ENCODE peak calls at places on chromosomes 3 and 15, in seven cellular contexts. Y is PC-3; A is left cardiac atrium; U is ACHN; W is right lobe of liver; F is CD4-positive, CD25-positive, alpha-beta regulatory T cell; V is fibroblast of the aortic adventitia. L is an unnamed sample.

GRCh38 chr3:184752361-184752760 is 40.5 kb upstream of the MAGEF1 start:
- DNase-seq in Y (no peak), A (no peak), W (no peak), U (no peak), V (no peak), F (no peak), L (no peak)

GRCh38 chr15:83284563-83285283 is at the start of gene BNC1:
- DNase-seq in F (no peak), W (no peak), Y (no peak), U (no peak), V (no peak), A (peak), L (peak)

GRCh38 chr3:119223511-119223910 is 17.2 kb downstream of the B4GALT4 start:
- DNase-seq in F (no peak), W (no peak), A (no peak), Y (no peak), V (no peak), U (no peak), L (no peak)

GRCh38 chr15:30042556-30042955 is 40.2 kb upstream of the GOLGA8J start:
- DNase-seq in V (peak), F (no peak), Y (no peak), W (no peak), A (no peak), U (no peak), L (no peak)

GRCh38 chr3:104273046-104273649 is 1093.6 kb upstream of the ALCAM start:
- DNase-seq in U (peak), V (peak), Y (peak), F (no peak), W (no peak), A (no peak), L (peak)

GRCh38 chr3:168973206-168973605 is 690.3 kb downstream of the MECOM start:
- DNase-seq in A (no peak), V (peak), F (no peak), U (no peak), Y (no peak), W (no peak), L (no peak)

GRCh38 chr3:22296641-22297040 is 545.6 kb upstream of the ZNF385D start:
- DNase-seq in F (no peak), Y (no peak), W (no peak), U (no peak), V (peak), A (no peak), L (peak)

GRCh38 chr15:47360296-47360695 is 357.0 kb upstream of the SEMA6D start:
- DNase-seq in F (no peak), W (no peak), A (no peak), U (no peak), V (no peak), Y (no peak), L (no peak)

GRCh38 chr15:74274485-74275038 is 38.4 kb downstream of the CCDC33 start:
- DNase-seq in V (no peak), F (no peak), Y (no peak), U (no peak), A (no peak), W (no peak), L (no peak)

GRCh38 chr15:88644741-88645140 is 5.9 kb downstream of the ISG20 start:
- DNase-seq in Y (no peak), U (no peak), W (no peak), F (no peak), A (peak), V (no peak), L (no peak)

GRCh38 chr3:53255360-53255774 is 455 bp downstream of the TKT start:
- DNase-seq in A (no peak), Y (no peak), U (peak), V (no peak), F (peak), W (peak), L (peak)